ENCODE peak calls at places on chromosomes 6 and 20, in nine cellular contexts. C, B, M, P, F, O, U, E and I are unnamed samples.
A peak's percentile ranks its signal among the peaks of the same experiment; 100 is the strongest.

GRCh38 chr6:46014511-46015118 is 1.0 kb downstream of the CLIC5 start:
- DNase-seq in P (peak; percentile 6), F (peak; percentile 36), B (no peak), O (no peak), U (peak; percentile 4), M (no peak), E (no peak), C (peak; percentile 63), I (no peak)

GRCh38 chr6:38117281-38117680 is 297.8 kb downstream of the ZFAND3 start:
- DNase-seq in F (no peak), M (no peak), E (no peak), B (no peak), P (no peak), O (no peak), C (no peak), U (no peak), I (no peak)

GRCh38 chr20:36950432-36951197 is 893 bp downstream of the SAMHD1 start:
- DNase-seq in C (peak; percentile 45), M (no peak), U (no peak), O (peak; percentile 26), B (peak; percentile 28), F (peak; percentile 24), E (no peak), P (peak; percentile 21), I (peak; percentile 27)

GRCh38 chr6:31270788-31271640 is 878 bp downstream of the HLA-C start:
- DNase-seq in F (peak; percentile 62), U (peak; percentile 59), M (peak; percentile 49), C (peak; percentile 75), O (peak; percentile 42), E (no peak), P (peak; percentile 7), B (peak; percentile 76), I (peak; percentile 52)

GRCh38 chr6:17281100-17281496 is at the start of gene RBM24:
- DNase-seq in B (peak; percentile 70), F (peak; percentile 64), C (peak; percentile 86), P (peak; percentile 33), M (peak; percentile 78), O (peak; percentile 82), E (no peak), U (no peak), I (no peak)

GRCh38 chr6:158474961-158475343 is 84.9 kb upstream of the TMEM181 start:
- DNase-seq in C (peak; percentile 25), M (no peak), O (peak; percentile 58), F (no peak), B (no peak), P (no peak), E (no peak), U (no peak), I (no peak)

GRCh38 chr6:41732601-41733348 is 2.6 kb downstream of the TFEB start:
- DNase-seq in M (no peak), C (no peak), P (no peak), E (no peak), B (no peak), O (no peak), F (peak; percentile 14), U (peak; percentile 42), I (no peak)

GRCh38 chr6:52209672-52210626 is 23.8 kb downstream of the IL17A start:
- DNase-seq in O (no peak), E (no peak), F (no peak), M (no peak), U (no peak), B (no peak), P (no peak), C (no peak), I (no peak)

GRCh38 chr6:148221580-148221979 is 121.1 kb upstream of the SASH1 start:
- DNase-seq in M (no peak), E (no peak), U (no peak), B (no peak), F (no peak), O (no peak), P (no peak), C (no peak), I (no peak)

GRCh38 chr20:44271915-44272663 is 25.0 kb downstream of the GDAP1L1 start:
- DNase-seq in C (no peak), U (no peak), O (no peak), P (no peak), M (peak; percentile 44), B (no peak), F (no peak), E (no peak), I (no peak)
- TF ChIP-seq CTCF in C (no peak), U (no peak), O (peak; percentile 13), P (no peak), M (peak; percentile 43), B (no peak), F (no peak), E (no peak), I (peak; percentile 27)

GRCh38 chr20:33668087-33668790 is 1.5 kb downstream of the ACTL10 start:
- DNase-seq in F (no peak), E (no peak), C (peak; percentile 84), U (peak; percentile 71), P (peak; percentile 77), O (no peak), M (peak; percentile 92), B (peak; percentile 83), I (peak; percentile 75)
- TF ChIP-seq CTCF in F (peak; percentile 47), E (peak; percentile 87), C (peak; percentile 89), U (no peak), P (peak; percentile 94), O (peak; percentile 76), M (peak; percentile 66), B (no peak), I (peak; percentile 77)

GRCh38 chr6:10084276-10084993 is 330.4 kb downstream of the TFAP2A start:
- DNase-seq in B (no peak), F (no peak), O (no peak), P (no peak), E (no peak), M (no peak), C (no peak), U (no peak), I (peak; percentile 69)
- TF ChIP-seq CTCF in B (no peak), F (no peak), O (no peak), P (no peak), E (no peak), M (no peak), C (no peak), U (no peak), I (no peak)

GRCh38 chr6:28810655-28811053 is 113.1 kb downstream of the TRIM27 start:
- DNase-seq in M (no peak), B (no peak), E (no peak), C (no peak), F (no peak), P (no peak), U (no peak), O (no peak), I (no peak)

GRCh38 chr6:28811873-28812272 is 111.9 kb downstream of the TRIM27 start:
- DNase-seq in C (no peak), E (no peak), B (no peak), O (no peak), F (no peak), P (no peak), U (no peak), M (no peak), I (no peak)

GRCh38 chr6:28807682-28808280 is 116.0 kb downstream of the TRIM27 start:
- DNase-seq in U (no peak), E (no peak), C (peak; percentile 42), P (no peak), M (peak; percentile 43), O (peak; percentile 57), B (no peak), F (no peak), I (no peak)

GRCh38 chr6:28808383-28808782 is 115.4 kb downstream of the TRIM27 start:
- DNase-seq in O (no peak), U (no peak), F (no peak), B (no peak), E (no peak), P (no peak), M (no peak), C (no peak), I (no peak)

GRCh38 chr6:28809947-28810654 is 113.7 kb downstream of the TRIM27 start:
- DNase-seq in P (no peak), U (no peak), C (no peak), O (no peak), B (no peak), F (no peak), E (no peak), M (no peak), I (no peak)
- TF ChIP-seq CTCF in P (no peak), U (no peak), C (no peak), O (no peak), B (no peak), F (no peak), E (peak; percentile 19), M (peak; percentile 28), I (no peak)

DNA sequence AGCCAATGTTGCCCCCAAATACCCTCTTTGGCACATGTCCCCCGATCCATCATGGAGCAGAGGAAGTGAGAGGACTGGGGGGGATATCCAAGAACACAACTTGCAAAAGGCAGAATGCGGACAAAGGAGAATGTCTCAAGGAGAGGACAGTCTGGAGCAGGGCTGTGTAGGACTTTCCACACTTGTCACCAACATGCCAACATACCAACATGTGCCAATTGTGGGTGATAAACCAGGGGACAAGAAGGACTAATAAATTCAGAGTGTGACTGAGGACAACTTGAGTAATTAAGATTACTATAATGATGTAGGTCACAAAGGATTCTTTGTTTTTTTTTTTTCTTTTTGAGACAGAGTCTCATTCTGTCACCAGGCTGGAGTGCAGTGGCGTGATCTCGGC is 8.8 kb downstream of the SLC26A8 start:
- DNase-seq in B (no peak), F (no peak), M (no peak), O (no peak), C (no peak), U (no peak), E (no peak), P (no peak), I (no peak)
- TF ChIP-seq CTCF in B (no peak), F (no peak), M (no peak), O (no peak), C (no peak), U (no peak), E (no peak), P (no peak), I (no peak)

DNA sequence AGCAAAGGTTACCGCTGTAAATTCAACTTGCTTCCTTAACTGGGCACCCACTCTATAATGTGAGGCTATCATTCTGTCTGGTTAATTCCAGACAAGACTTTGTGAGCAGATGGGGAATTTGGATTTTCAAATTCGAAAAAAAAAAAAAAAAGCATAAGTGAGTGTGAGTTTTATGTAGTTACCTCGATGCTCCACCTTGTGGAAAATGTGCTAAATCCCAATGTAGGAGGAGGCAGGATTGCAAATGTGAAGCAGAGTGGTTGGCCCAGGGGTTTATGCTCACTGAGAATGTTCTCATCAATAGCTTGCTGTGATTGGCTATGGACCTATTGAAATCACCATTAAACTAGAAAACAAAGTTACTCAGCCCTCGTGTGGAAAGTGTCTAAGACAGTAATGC is 150.9 kb upstream of the GMDS start:
- DNase-seq in P (no peak), C (no peak), O (peak; percentile 13), B (no peak), M (no peak), F (no peak), E (no peak), U (no peak), I (no peak)
- TF ChIP-seq CTCF in P (no peak), C (no peak), O (no peak), B (no peak), M (no peak), F (no peak), E (no peak), U (no peak), I (no peak)